ENCODE peak calls at places on chromosomes 7 and 10, in seven cellular contexts. One of them, this sample, is unnamed. For H3K36me3, the result is how much of the 10 kb centered on the place peaks cover.

GRCh38 chr7:17907014-17907413 is 33.3 kb downstream of the SNX13 start:
- DNase-seq in H1: no peak
- DNase-seq in IMR-90: peak
- DNase-seq in Peyer's patch: no peak
- DNase-seq in thyroid gland: no peak
- DNase-seq in adrenal gland: no peak
- DNase-seq in body of pancreas: no peak
- DNase-seq in this sample: no peak

GRCh38 chr7:141333459-141333858 is 217.8 kb upstream of the AGK start:
- DNase-seq in H1: peak
- DNase-seq in IMR-90: no peak
- DNase-seq in Peyer's patch: no peak
- DNase-seq in thyroid gland: peak
- DNase-seq in adrenal gland: peak
- DNase-seq in body of pancreas: no peak
- DNase-seq in this sample: no peak

GRCh38 chr10:71864861-71865473 is 13.9 kb upstream of the PSAP start:
- DNase-seq in H1: no peak
- DNase-seq in IMR-90: peak
- DNase-seq in Peyer's patch: no peak
- DNase-seq in thyroid gland: no peak
- DNase-seq in adrenal gland: no peak
- DNase-seq in body of pancreas: no peak
- DNase-seq in this sample: no peak

GRCh38 chr7:124171068-124171467 is 138.2 kb upstream of the TMEM229A start:
- DNase-seq in H1: no peak
- DNase-seq in IMR-90: peak
- DNase-seq in Peyer's patch: no peak
- DNase-seq in thyroid gland: peak
- DNase-seq in adrenal gland: peak
- DNase-seq in body of pancreas: peak
- DNase-seq in this sample: no peak

GRCh38 chr10:75607576-75607975 is 176.2 kb downstream of the LRMDA start:
- DNase-seq in H1: no peak
- DNase-seq in IMR-90: no peak
- DNase-seq in Peyer's patch: no peak
- DNase-seq in thyroid gland: peak
- DNase-seq in adrenal gland: no peak
- DNase-seq in body of pancreas: no peak
- DNase-seq in this sample: no peak

GRCh38 chr10:113463083-113463482 is 89.8 kb upstream of the HABP2 start:
- DNase-seq in H1: no peak
- DNase-seq in IMR-90: no peak
- DNase-seq in Peyer's patch: no peak
- DNase-seq in thyroid gland: no peak
- DNase-seq in adrenal gland: no peak
- DNase-seq in body of pancreas: no peak
- DNase-seq in this sample: no peak

GRCh38 chr10:102312683-102313082 is 67.4 kb downstream of the GBF1 start:
- DNase-seq in H1: no peak
- DNase-seq in IMR-90: peak
- DNase-seq in Peyer's patch: no peak
- DNase-seq in thyroid gland: no peak
- DNase-seq in adrenal gland: no peak
- DNase-seq in body of pancreas: no peak
- DNase-seq in this sample: no peak

GRCh38 chr7:93212881-93213280 is 13.4 kb downstream of the HEPACAM2 start:
- DNase-seq in H1: no peak
- DNase-seq in IMR-90: no peak
- DNase-seq in Peyer's patch: no peak
- DNase-seq in thyroid gland: no peak
- DNase-seq in adrenal gland: no peak
- DNase-seq in body of pancreas: no peak
- DNase-seq in this sample: no peak

GRCh38 chr10:102433619-102434046 is 1.3 kb upstream of the CUEDC2 start:
- DNase-seq in H1: no peak
- DNase-seq in IMR-90: no peak
- DNase-seq in Peyer's patch: no peak
- DNase-seq in thyroid gland: no peak
- DNase-seq in adrenal gland: peak
- DNase-seq in body of pancreas: no peak
- DNase-seq in this sample: no peak

GRCh38 chr10:35961501-35961900 is 319.4 kb upstream of the FZD8 start:
- DNase-seq in H1: no peak
- DNase-seq in IMR-90: peak
- DNase-seq in Peyer's patch: no peak
- DNase-seq in thyroid gland: no peak
- DNase-seq in adrenal gland: no peak
- DNase-seq in body of pancreas: no peak
- DNase-seq in this sample: no peak

GRCh38 chr10:126844406-126844805 is 60.8 kb upstream of the DOCK1 start:
- DNase-seq in H1: no peak
- DNase-seq in IMR-90: no peak
- DNase-seq in Peyer's patch: no peak
- DNase-seq in thyroid gland: no peak
- DNase-seq in adrenal gland: no peak
- DNase-seq in body of pancreas: no peak
- DNase-seq in this sample: no peak

GRCh38 chr7:142231716-142232115 is 26.1 kb downstream of the PRSS58 start:
- DNase-seq in H1: peak
- DNase-seq in IMR-90: no peak
- DNase-seq in Peyer's patch: no peak
- DNase-seq in thyroid gland: no peak
- DNase-seq in adrenal gland: no peak
- DNase-seq in body of pancreas: no peak
- DNase-seq in this sample: no peak

GRCh38 chr10:60448246-60448645 is 58.6 kb upstream of the ANK3 start:
- DNase-seq in H1: no peak
- DNase-seq in IMR-90: no peak
- DNase-seq in Peyer's patch: no peak
- DNase-seq in thyroid gland: no peak
- DNase-seq in adrenal gland: no peak
- DNase-seq in body of pancreas: no peak
- DNase-seq in this sample: no peak

GRCh38 chr7:99731638-99732374 is 3.2 kb downstream of the CYP3A7 start:
- DNase-seq in H1: no peak
- DNase-seq in IMR-90: no peak
- DNase-seq in Peyer's patch: no peak
- DNase-seq in thyroid gland: no peak
- DNase-seq in adrenal gland: no peak
- DNase-seq in body of pancreas: no peak
- DNase-seq in this sample: no peak

GRCh38 chr10:11177926-11178453 is 160.3 kb downstream of the CELF2 start:
- DNase-seq in H1: no peak
- DNase-seq in IMR-90: no peak
- DNase-seq in Peyer's patch: peak
- DNase-seq in thyroid gland: no peak
- DNase-seq in adrenal gland: no peak
- DNase-seq in body of pancreas: no peak
- DNase-seq in this sample: no peak

GRCh38 chr7:894164-894867 is 18.0 kb downstream of the GET4 start:
- DNase-seq in H1: no peak
- DNase-seq in IMR-90: no peak
- DNase-seq in Peyer's patch: no peak
- DNase-seq in thyroid gland: no peak
- DNase-seq in adrenal gland: no peak
- DNase-seq in body of pancreas: no peak
- DNase-seq in this sample: no peak

GRCh38 chr7:13560441-13560840 is 429.0 kb downstream of the ETV1 start:
- DNase-seq in H1: no peak
- DNase-seq in IMR-90: peak
- DNase-seq in Peyer's patch: no peak
- DNase-seq in thyroid gland: no peak
- DNase-seq in adrenal gland: no peak
- DNase-seq in body of pancreas: no peak
- DNase-seq in this sample: no peak

GRCh38 chr7:66921918-66922486 is 977 bp downstream of the TMEM248 start:
- DNase-seq in H1: no peak
- DNase-seq in IMR-90: no peak
- DNase-seq in Peyer's patch: peak
- DNase-seq in thyroid gland: no peak
- DNase-seq in adrenal gland: peak
- DNase-seq in body of pancreas: no peak
- DNase-seq in this sample: no peak

GRCh38 chr7:151632750-151633515 is 113.2 kb upstream of the RHEB start:
- DNase-seq in H1: peak
- DNase-seq in IMR-90: peak
- DNase-seq in Peyer's patch: peak
- DNase-seq in thyroid gland: peak
- DNase-seq in adrenal gland: peak
- DNase-seq in body of pancreas: peak
- DNase-seq in this sample: peak

GRCh38 chr10:16545126-16545736 is 23.6 kb upstream of the C1QL3 start:
- DNase-seq in H1: no peak
- DNase-seq in IMR-90: peak
- DNase-seq in Peyer's patch: no peak
- DNase-seq in thyroid gland: peak
- DNase-seq in adrenal gland: peak
- DNase-seq in body of pancreas: no peak
- DNase-seq in this sample: no peak

GRCh38 chr10:37710831-37711616 is 146.4 kb downstream of the ZNF248 start:
- DNase-seq in H1: no peak
- DNase-seq in IMR-90: no peak
- DNase-seq in Peyer's patch: no peak
- DNase-seq in thyroid gland: no peak
- DNase-seq in adrenal gland: peak
- DNase-seq in body of pancreas: no peak
- DNase-seq in this sample: no peak

GRCh38 chr10:37713642-37714041 is 143.8 kb downstream of the ZNF248 start:
- DNase-seq in H1: no peak
- DNase-seq in IMR-90: no peak
- DNase-seq in Peyer's patch: no peak
- DNase-seq in thyroid gland: no peak
- DNase-seq in adrenal gland: no peak
- DNase-seq in body of pancreas: no peak
- DNase-seq in this sample: no peak

GRCh38 chr10:37713132-37713501 is 144.3 kb downstream of the ZNF248 start:
- DNase-seq in H1: no peak
- DNase-seq in IMR-90: no peak
- DNase-seq in Peyer's patch: no peak
- DNase-seq in thyroid gland: no peak
- DNase-seq in adrenal gland: no peak
- DNase-seq in body of pancreas: no peak
- DNase-seq in this sample: no peak

GRCh38 chr10:37712489-37713131 is 144.8 kb downstream of the ZNF248 start:
- DNase-seq in H1: no peak
- DNase-seq in IMR-90: no peak
- DNase-seq in Peyer's patch: no peak
- DNase-seq in thyroid gland: no peak
- DNase-seq in adrenal gland: peak
- DNase-seq in body of pancreas: no peak
- DNase-seq in this sample: no peak

DNA sequence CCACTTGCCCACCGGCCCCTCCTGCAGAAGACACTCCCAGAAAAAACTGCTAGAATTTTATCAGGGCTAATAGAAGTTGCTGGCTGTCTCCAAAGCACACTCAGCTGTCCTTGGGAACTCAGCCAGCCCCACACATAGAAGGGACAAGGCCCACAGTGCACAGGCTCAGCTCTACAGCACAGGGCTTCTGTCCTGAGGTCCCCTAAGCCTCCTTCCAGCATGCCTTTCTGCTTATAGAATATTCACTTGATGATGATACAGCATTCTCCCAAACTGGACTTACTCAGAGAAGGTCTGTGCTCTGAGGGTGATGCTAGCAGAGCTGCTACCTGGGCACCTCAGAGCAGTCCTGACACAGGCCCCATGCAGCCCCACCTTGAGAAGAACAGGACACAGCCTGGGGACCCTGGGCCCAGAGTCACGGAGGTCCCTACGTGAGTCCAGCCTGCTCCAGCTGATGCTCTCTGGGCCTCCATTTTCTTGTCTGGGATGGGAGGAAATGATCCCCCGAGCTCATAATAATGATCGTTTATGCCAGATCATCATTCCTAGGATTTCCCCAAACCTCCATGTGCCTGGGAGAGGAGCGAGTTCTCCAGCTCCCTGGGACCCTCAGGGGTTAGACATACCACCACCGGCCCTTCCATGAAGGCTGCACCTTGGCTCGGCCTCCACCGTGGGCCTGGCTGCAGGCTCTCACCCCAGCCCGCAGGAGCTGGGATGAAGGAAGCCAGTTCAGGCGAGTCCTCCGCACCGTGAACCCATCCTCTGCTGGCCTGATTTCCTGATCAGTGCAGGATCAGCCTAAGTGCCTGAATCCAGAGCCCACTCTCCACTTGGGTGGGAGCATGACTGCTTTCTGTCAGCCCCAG is 145.6 kb downstream of the ZNF248 start:
- DNase-seq in H1: no peak
- DNase-seq in IMR-90: no peak
- DNase-seq in Peyer's patch: no peak
- DNase-seq in thyroid gland: no peak
- DNase-seq in adrenal gland: peak
- DNase-seq in body of pancreas: peak
- DNase-seq in this sample: no peak
- TF ChIP-seq POLR2A in H1: no peak
- TF ChIP-seq POLR2A in IMR-90: no peak
- TF ChIP-seq POLR2A in Peyer's patch: no peak
- TF ChIP-seq POLR2A in thyroid gland: no peak
- TF ChIP-seq POLR2A in adrenal gland: peak
- TF ChIP-seq POLR2A in body of pancreas: no peak
- TF ChIP-seq POLR2A in this sample: no peak

GRCh38 chr10:116263870-116264269 is 9.1 kb downstream of the GFRA1 start:
- DNase-seq in H1: no peak
- DNase-seq in IMR-90: peak
- DNase-seq in Peyer's patch: no peak
- DNase-seq in thyroid gland: no peak
- DNase-seq in adrenal gland: no peak
- DNase-seq in body of pancreas: no peak
- DNase-seq in this sample: no peak
- TF ChIP-seq CTCF in H1: no peak
- TF ChIP-seq CTCF in IMR-90: no peak
- TF ChIP-seq CTCF in Peyer's patch: no peak
- TF ChIP-seq CTCF in thyroid gland: no peak
- TF ChIP-seq CTCF in adrenal gland: no peak
- TF ChIP-seq CTCF in body of pancreas: no peak
- TF ChIP-seq CTCF in this sample: no peak

DNA sequence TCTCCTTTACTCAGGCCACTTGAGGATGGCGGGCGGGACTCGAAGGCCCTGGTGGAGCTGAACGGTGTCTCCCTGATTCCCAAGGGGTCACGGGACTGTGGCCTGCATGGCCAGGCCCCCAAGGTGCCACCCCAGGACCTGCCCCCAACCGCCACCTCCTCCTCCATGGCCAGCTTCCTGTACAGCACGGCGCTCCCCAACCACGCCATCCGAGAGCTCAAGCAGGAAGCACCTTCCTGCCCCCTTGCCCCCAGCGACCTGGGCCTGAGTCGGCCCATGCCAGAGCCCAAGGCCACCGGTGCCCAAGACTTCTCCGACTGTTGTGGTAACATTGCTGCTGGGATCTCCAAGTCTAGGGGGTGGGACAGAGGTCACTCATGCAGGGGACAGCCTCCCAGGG is 65.7 kb downstream of the GTF2IRD1 start:
- DNase-seq in H1: no peak
- DNase-seq in IMR-90: no peak
- DNase-seq in Peyer's patch: no peak
- DNase-seq in thyroid gland: no peak
- DNase-seq in adrenal gland: no peak
- DNase-seq in body of pancreas: no peak
- DNase-seq in this sample: no peak
- H3K36me3 ChIP-seq in H1: under half
- H3K36me3 ChIP-seq in IMR-90: half or more
- H3K36me3 ChIP-seq in Peyer's patch: under half
- H3K36me3 ChIP-seq in thyroid gland: under half
- H3K36me3 ChIP-seq in adrenal gland: under half
- H3K36me3 ChIP-seq in body of pancreas: under half
- H3K36me3 ChIP-seq in this sample: under half

GRCh38 chr10:119872610-119872859 is at the start of gene MCMBP:
- DNase-seq in H1: no peak
- DNase-seq in IMR-90: no peak
- DNase-seq in Peyer's patch: no peak
- DNase-seq in thyroid gland: no peak
- DNase-seq in adrenal gland: no peak
- DNase-seq in body of pancreas: no peak
- DNase-seq in this sample: no peak
- TF ChIP-seq POLR2A in H1: no peak
- TF ChIP-seq POLR2A in IMR-90: no peak
- TF ChIP-seq POLR2A in Peyer's patch: peak
- TF ChIP-seq POLR2A in thyroid gland: no peak
- TF ChIP-seq POLR2A in adrenal gland: peak
- TF ChIP-seq POLR2A in body of pancreas: peak
- TF ChIP-seq POLR2A in this sample: peak